ENCODE peak calls at places on chromosomes 2 and 18, in five cellular contexts. One of them, this sample, is unnamed.

GRCh38 chr2:23427976-23428375 is 43.0 kb downstream of the KLHL29 start:
- DNase-seq in A549: no peak
- DNase-seq in endothelial cell of umbilical vein: no peak
- DNase-seq in stomach: no peak
- DNase-seq in BE2C: no peak
- DNase-seq in this sample: no peak

GRCh38 chr2:45190481-45190880 is 181.2 kb upstream of the SIX2 start:
- DNase-seq in A549: peak; percentile 26
- DNase-seq in endothelial cell of umbilical vein: no peak
- DNase-seq in stomach: no peak
- DNase-seq in BE2C: no peak
- DNase-seq in this sample: no peak

GRCh38 chr2:230408244-230408842 is 7.7 kb upstream of the SP100 start:
- DNase-seq in A549: no peak
- DNase-seq in endothelial cell of umbilical vein: peak; percentile 93
- DNase-seq in stomach: no peak
- DNase-seq in BE2C: no peak
- DNase-seq in this sample: no peak

GRCh38 chr2:192070099-192070498 is 124.6 kb downstream of the TMEFF2 start:
- DNase-seq in A549: no peak
- DNase-seq in endothelial cell of umbilical vein: no peak
- DNase-seq in stomach: no peak
- DNase-seq in BE2C: no peak
- DNase-seq in this sample: no peak

GRCh38 chr2:231917280-231918088 is 8.7 kb downstream of the NPPC start:
- DNase-seq in A549: no peak
- DNase-seq in endothelial cell of umbilical vein: no peak
- DNase-seq in stomach: no peak
- DNase-seq in BE2C: peak; percentile 39
- DNase-seq in this sample: no peak

GRCh38 chr2:21423854-21424253 is 300.1 kb downstream of the TDRD15 start:
- DNase-seq in A549: no peak
- DNase-seq in endothelial cell of umbilical vein: no peak
- DNase-seq in stomach: no peak
- DNase-seq in BE2C: no peak
- DNase-seq in this sample: no peak

GRCh38 chr2:73859721-73860586 is 31.2 kb downstream of the STAMBP start:
- DNase-seq in A549: peak; percentile 73
- DNase-seq in endothelial cell of umbilical vein: peak; percentile 53
- DNase-seq in stomach: no peak
- DNase-seq in BE2C: no peak
- DNase-seq in this sample: no peak

GRCh38 chr18:72727038-72727690 is 140.6 kb downstream of the NETO1 start:
- DNase-seq in A549: peak; percentile 4
- DNase-seq in endothelial cell of umbilical vein: no peak
- DNase-seq in stomach: no peak
- DNase-seq in BE2C: no peak
- DNase-seq in this sample: no peak

GRCh38 chr2:61750624-61751023 is 103.2 kb downstream of the FAM161A start:
- DNase-seq in A549: no peak
- DNase-seq in endothelial cell of umbilical vein: no peak
- DNase-seq in stomach: no peak
- DNase-seq in BE2C: no peak
- DNase-seq in this sample: no peak

GRCh38 chr2:106638043-106638442 is 150.9 kb downstream of the CD8B2 start:
- DNase-seq in A549: peak; percentile 39
- DNase-seq in endothelial cell of umbilical vein: no peak
- DNase-seq in stomach: no peak
- DNase-seq in BE2C: no peak
- DNase-seq in this sample: no peak

GRCh38 chr2:193371200-193371599 is 1176.5 kb upstream of the TMEFF2 start:
- DNase-seq in A549: no peak
- DNase-seq in endothelial cell of umbilical vein: no peak
- DNase-seq in stomach: no peak
- DNase-seq in BE2C: no peak
- DNase-seq in this sample: no peak

GRCh38 chr2:224027070-224027469 is 12.0 kb downstream of the SERPINE2 start:
- DNase-seq in A549: no peak
- DNase-seq in endothelial cell of umbilical vein: no peak
- DNase-seq in stomach: no peak
- DNase-seq in BE2C: no peak
- DNase-seq in this sample: no peak

GRCh38 chr2:24873619-24874018 is 46.4 kb downstream of the ADCY3 start:
- DNase-seq in A549: no peak
- DNase-seq in endothelial cell of umbilical vein: no peak
- DNase-seq in stomach: no peak
- DNase-seq in BE2C: no peak
- DNase-seq in this sample: no peak

GRCh38 chr2:221554769-221555510 is 17.2 kb downstream of the EPHA4 start:
- DNase-seq in A549: no peak
- DNase-seq in endothelial cell of umbilical vein: no peak
- DNase-seq in stomach: no peak
- DNase-seq in BE2C: no peak
- DNase-seq in this sample: no peak

GRCh38 chr2:30666307-30666874 is 140.9 kb downstream of the CAPN13 start:
- DNase-seq in A549: peak; percentile 98
- DNase-seq in endothelial cell of umbilical vein: peak; percentile 57
- DNase-seq in stomach: no peak
- DNase-seq in BE2C: peak; percentile 44
- DNase-seq in this sample: peak; percentile 31

GRCh38 chr2:153145470-153145869 is 333.1 kb downstream of the RPRM start:
- DNase-seq in A549: no peak
- DNase-seq in endothelial cell of umbilical vein: no peak
- DNase-seq in stomach: no peak
- DNase-seq in BE2C: no peak
- DNase-seq in this sample: no peak

GRCh38 chr2:193963472-193964119 is 1693.4 kb upstream of the SLC39A10 start:
- DNase-seq in A549: peak; percentile 33
- DNase-seq in endothelial cell of umbilical vein: peak; percentile 65
- DNase-seq in stomach: no peak
- DNase-seq in BE2C: peak; percentile 36
- DNase-seq in this sample: no peak

GRCh38 chr18:34594243-34594642 is 115.9 kb upstream of the DTNA start:
- DNase-seq in A549: no peak
- DNase-seq in endothelial cell of umbilical vein: no peak
- DNase-seq in stomach: no peak
- DNase-seq in BE2C: no peak
- DNase-seq in this sample: no peak

GRCh38 chr2:139652385-139652784 is 872.2 kb upstream of the NXPH2 start:
- DNase-seq in A549: no peak
- DNase-seq in endothelial cell of umbilical vein: no peak
- DNase-seq in stomach: no peak
- DNase-seq in BE2C: no peak
- DNase-seq in this sample: no peak

GRCh38 chr2:176491172-176491904 is 222.1 kb downstream of the MTX2 start:
- DNase-seq in A549: no peak
- DNase-seq in endothelial cell of umbilical vein: no peak
- DNase-seq in stomach: peak; percentile 26
- DNase-seq in BE2C: no peak
- DNase-seq in this sample: peak; percentile 42

GRCh38 chr2:127365211-127365643 is 22.5 kb downstream of the MAP3K2 start:
- DNase-seq in A549: no peak
- DNase-seq in endothelial cell of umbilical vein: no peak
- DNase-seq in stomach: no peak
- DNase-seq in BE2C: no peak
- DNase-seq in this sample: no peak

GRCh38 chr2:216341151-216341550 is 31.1 kb downstream of the MARCHF4 start:
- DNase-seq in A549: no peak
- DNase-seq in endothelial cell of umbilical vein: no peak
- DNase-seq in stomach: no peak
- DNase-seq in BE2C: peak; percentile 51
- DNase-seq in this sample: no peak

GRCh38 chr2:205748660-205749059 is 66.4 kb downstream of the NRP2 start:
- DNase-seq in A549: peak; percentile 85
- DNase-seq in endothelial cell of umbilical vein: no peak
- DNase-seq in stomach: no peak
- DNase-seq in BE2C: no peak
- DNase-seq in this sample: no peak

GRCh38 chr2:68734688-68735525 is at the start of gene ARHGAP25:
- DNase-seq in A549: no peak
- DNase-seq in endothelial cell of umbilical vein: no peak
- DNase-seq in stomach: no peak
- DNase-seq in BE2C: no peak
- DNase-seq in this sample: no peak
- H3K4me3 ChIP-seq in A549: no peak within 1 kb of the TSS
- H3K4me3 ChIP-seq in endothelial cell of umbilical vein: no peak within 1 kb of the TSS
- H3K4me3 ChIP-seq in stomach: peak within 1 kb of the TSS; percentile 20
- H3K4me3 ChIP-seq in BE2C: no peak within 1 kb of the TSS
- H3K4me3 ChIP-seq in this sample: no peak within 1 kb of the TSS

GRCh38 chr2:130977461-130978050 is 115.7 kb downstream of the FAM168B start:
- DNase-seq in A549: no peak
- DNase-seq in endothelial cell of umbilical vein: no peak
- DNase-seq in stomach: no peak
- DNase-seq in BE2C: no peak
- DNase-seq in this sample: no peak
- H3K4me3 ChIP-seq in A549: no peak overlapping the region
- H3K4me3 ChIP-seq in endothelial cell of umbilical vein: no peak overlapping the region
- H3K4me3 ChIP-seq in stomach: no peak overlapping the region
- H3K4me3 ChIP-seq in BE2C: no peak overlapping the region
- H3K4me3 ChIP-seq in this sample: no peak overlapping the region

GRCh38 chr2:288002-288742 is at the start of gene ALKAL2:
- DNase-seq in A549: no peak
- DNase-seq in endothelial cell of umbilical vein: no peak
- DNase-seq in stomach: peak; percentile 39
- DNase-seq in BE2C: no peak
- DNase-seq in this sample: no peak
- H3K4me3 ChIP-seq in A549: peak within 1 kb of the TSS; percentile 31
- H3K4me3 ChIP-seq in endothelial cell of umbilical vein: peak within 1 kb of the TSS; percentile 6
- H3K4me3 ChIP-seq in stomach: peak within 1 kb of the TSS; percentile 66
- H3K4me3 ChIP-seq in BE2C: no peak within 1 kb of the TSS
- H3K4me3 ChIP-seq in this sample: peak within 1 kb of the TSS; percentile 61

GRCh38 chr2:96470089-96470488 is 35.1 kb downstream of the NEURL3 start:
- DNase-seq in A549: no peak
- DNase-seq in endothelial cell of umbilical vein: no peak
- DNase-seq in stomach: no peak
- DNase-seq in BE2C: no peak
- DNase-seq in this sample: no peak
- H3K4me3 ChIP-seq in A549: no peak overlapping the region
- H3K4me3 ChIP-seq in endothelial cell of umbilical vein: no peak overlapping the region
- H3K4me3 ChIP-seq in stomach: peak overlapping the region; percentile 40
- H3K4me3 ChIP-seq in BE2C: no peak overlapping the region
- H3K4me3 ChIP-seq in this sample: no peak overlapping the region

DNA sequence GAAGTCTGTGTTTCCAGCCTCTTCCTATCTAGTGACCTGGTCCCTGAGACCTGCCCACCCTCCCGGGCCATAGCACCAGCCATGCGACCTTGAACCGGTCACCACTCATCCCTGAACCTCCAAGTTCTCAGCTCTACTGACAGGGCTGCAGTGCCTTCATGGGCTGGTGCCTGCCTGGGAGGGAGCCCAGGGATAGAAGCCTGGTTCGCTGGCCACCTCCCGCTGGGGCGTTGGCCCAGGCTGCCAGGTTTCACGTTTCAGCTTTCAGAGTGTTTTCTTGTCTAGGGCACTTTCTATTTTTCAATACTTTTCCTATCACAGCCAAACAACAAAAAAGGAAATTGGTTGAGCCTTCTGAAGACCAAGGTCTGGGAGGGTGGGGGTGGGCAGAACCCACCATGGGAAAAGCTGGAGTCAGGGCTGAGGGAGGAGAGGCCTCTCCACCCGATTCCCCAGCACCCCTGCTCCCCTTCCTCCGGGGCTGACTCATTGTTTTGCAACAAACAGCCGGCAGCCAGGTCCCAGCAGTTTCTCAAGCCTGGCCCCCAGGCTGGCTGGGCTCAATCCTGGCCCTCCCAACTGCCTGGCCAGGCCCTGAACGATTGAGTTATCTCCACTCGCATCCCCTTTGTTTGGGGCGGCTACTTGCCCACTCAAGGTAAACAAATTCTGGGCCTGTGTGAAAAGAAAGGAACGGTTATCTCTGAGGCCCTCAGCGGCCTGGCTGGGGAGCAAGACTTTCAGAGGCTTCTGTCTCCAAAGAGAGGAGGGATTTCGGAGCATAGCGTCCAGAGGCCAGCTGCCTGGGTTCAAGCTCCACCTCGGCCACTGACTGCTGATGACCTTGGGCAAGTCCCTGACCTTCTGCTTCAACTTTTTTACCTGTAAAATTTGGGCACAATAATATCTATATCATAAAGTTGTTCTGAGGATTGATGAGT is 47.5 kb downstream of the ZFP36L2 start:
- DNase-seq in A549: peak; percentile 90
- DNase-seq in endothelial cell of umbilical vein: peak; percentile 97
- DNase-seq in stomach: peak; percentile 81
- DNase-seq in BE2C: no peak
- DNase-seq in this sample: peak; percentile 68
- H3K4me3 ChIP-seq in A549: no peak overlapping the region
- H3K4me3 ChIP-seq in endothelial cell of umbilical vein: no peak overlapping the region
- H3K4me3 ChIP-seq in stomach: no peak overlapping the region
- H3K4me3 ChIP-seq in BE2C: no peak overlapping the region
- H3K4me3 ChIP-seq in this sample: no peak overlapping the region

GRCh38 chr2:129273266-129274037 is 706.0 kb upstream of the RAB6C start:
- DNase-seq in A549: no peak
- DNase-seq in endothelial cell of umbilical vein: no peak
- DNase-seq in stomach: no peak
- DNase-seq in BE2C: no peak
- DNase-seq in this sample: no peak
- H3K4me3 ChIP-seq in A549: no peak overlapping the region
- H3K4me3 ChIP-seq in endothelial cell of umbilical vein: no peak overlapping the region
- H3K4me3 ChIP-seq in stomach: no peak overlapping the region
- H3K4me3 ChIP-seq in BE2C: no peak overlapping the region
- H3K4me3 ChIP-seq in this sample: no peak overlapping the region

This sample was measured in lung.